ENCODE peak calls at places on chromosome 5, in five cellular contexts. Q is Panc1, L is A549, O is left lung, D is lung. R is an unnamed sample.

GRCh38 chr5:151686673-151687378 is at the start of gene SPARC:
- DNase-seq in O (peak; percentile 76), L (no peak), Q (no peak), D (peak; percentile 60), R (peak; percentile 87)

GRCh38 chr5:171907731-171908343 is 98.6 kb downstream of the FBXW11 start:
- DNase-seq in Q (peak; percentile 28), O (no peak), L (peak; percentile 64), D (peak; percentile 36), R (peak; percentile 24)

GRCh38 chr5:151005975-151006576 is 14.3 kb upstream of the GPX3 start:
- DNase-seq in Q (no peak), D (peak; percentile 66), O (no peak), L (no peak), R (peak; percentile 73)

GRCh38 chr5:73030995-73031394 is 75.2 kb downstream of the FCHO2 start:
- DNase-seq in O (no peak), D (no peak), L (peak; percentile 31), Q (no peak), R (peak; percentile 53)

GRCh38 chr5:81335946-81336345 is 34.6 kb downstream of the ZCCHC9 start:
- DNase-seq in L (no peak), Q (no peak), O (no peak), D (no peak), R (no peak)

GRCh38 chr5:154367101-154367500 is 78.7 kb upstream of the SAP30L start:
- DNase-seq in O (no peak), Q (no peak), L (no peak), D (no peak), R (no peak)

GRCh38 chr5:167871091-167871490 is 420.4 kb upstream of the WWC1 start:
- DNase-seq in O (no peak), L (no peak), D (no peak), Q (no peak), R (no peak)

GRCh38 chr5:109921735-109922395 is 232.1 kb downstream of the MAN2A1 start:
- DNase-seq in O (no peak), D (peak; percentile 61), Q (no peak), L (no peak), R (peak; percentile 91)

DNA sequence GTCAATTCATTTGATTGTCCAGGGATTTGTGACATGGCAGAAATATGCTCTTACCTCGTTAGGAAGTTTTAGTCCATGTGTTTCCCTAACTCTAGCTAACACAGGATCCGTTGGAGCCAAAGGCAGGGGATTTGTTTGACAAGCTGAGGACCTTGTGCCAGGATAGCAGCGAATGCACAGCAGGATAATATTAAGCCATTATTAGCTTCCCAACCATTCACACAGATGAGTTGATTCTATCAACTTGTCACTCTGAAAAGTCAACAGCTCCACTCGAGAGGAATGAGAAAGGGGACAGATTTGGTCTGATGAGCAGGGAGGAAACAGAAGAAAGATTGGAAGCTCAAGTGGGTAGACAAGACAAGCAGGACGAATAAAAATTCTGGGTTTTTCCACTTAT is 106.2 kb downstream of the FSTL4 start:
- DNase-seq in Q (no peak), L (no peak), D (no peak), O (no peak), R (no peak)
- H3K27ac ChIP-seq in Q (no peak overlapping the region), L (no peak overlapping the region), D (no peak overlapping the region), O (no peak overlapping the region), R (no peak overlapping the region)

GRCh38 chr5:55027589-55027988 is 3.5 kb downstream of the GZMK start:
- DNase-seq in D (no peak), Q (no peak), L (no peak), O (no peak), R (no peak)

GRCh38 chr5:55033568-55033967 is 9.5 kb downstream of the GZMK start:
- DNase-seq in L (no peak), D (no peak), O (no peak), Q (no peak), R (no peak)

GRCh38 chr5:55030676-55031445 is 6.8 kb downstream of the GZMK start:
- DNase-seq in D (no peak), L (no peak), Q (no peak), O (no peak), R (no peak)

GRCh38 chr5:55031492-55031891 is 7.4 kb downstream of the GZMK start:
- DNase-seq in O (no peak), L (no peak), D (no peak), Q (no peak), R (no peak)

GRCh38 chr5:55030220-55030619 is 6.2 kb downstream of the GZMK start:
- DNase-seq in D (no peak), L (no peak), Q (no peak), O (no peak), R (no peak)
- H3K27ac ChIP-seq in D (no peak overlapping the region), L (no peak overlapping the region), Q (no peak overlapping the region), O (no peak overlapping the region), R (no peak overlapping the region)

GRCh38 chr5:93585753-93586385 is 2.8 kb downstream of the NR2F1 start:
- DNase-seq in D (no peak), L (no peak), O (no peak), Q (no peak), R (no peak)

GRCh38 chr5:93585054-93585751 is 2.2 kb downstream of the NR2F1 start:
- DNase-seq in Q (no peak), L (peak; percentile 62), D (no peak), O (no peak), R (no peak)

GRCh38 chr5:93587919-93588585 is 5.0 kb downstream of the NR2F1 start:
- DNase-seq in L (no peak), D (no peak), Q (no peak), O (peak; percentile 61), R (no peak)

GRCh38 chr5:93588586-93589347 is 5.7 kb downstream of the NR2F1 start:
- DNase-seq in D (no peak), L (no peak), O (peak; percentile 58), Q (no peak), R (no peak)

GRCh38 chr5:93586948-93587918 is 4.2 kb downstream of the NR2F1 start:
- DNase-seq in O (peak; percentile 66), D (no peak), L (no peak), Q (no peak), R (no peak)
- H3K27ac ChIP-seq in O (peak overlapping the region; percentile 23), D (no peak overlapping the region), L (no peak overlapping the region), Q (peak overlapping the region; percentile 92), R (no peak overlapping the region)

GRCh38 chr5:143120460-143121134 is 282.9 kb downstream of the NR3C1 start:
- DNase-seq in D (no peak), Q (no peak), L (no peak), O (no peak), R (no peak)

GRCh38 chr5:143119881-143120341 is 283.6 kb downstream of the NR3C1 start:
- DNase-seq in D (no peak), L (no peak), O (no peak), Q (no peak), R (no peak)

GRCh38 chr5:143118222-143118621 is 285.3 kb downstream of the NR3C1 start:
- DNase-seq in Q (no peak), O (no peak), D (no peak), L (no peak), R (no peak)

GRCh38 chr5:143117821-143118220 is 285.7 kb downstream of the NR3C1 start:
- DNase-seq in Q (no peak), O (no peak), D (no peak), L (no peak), R (no peak)

DNA sequence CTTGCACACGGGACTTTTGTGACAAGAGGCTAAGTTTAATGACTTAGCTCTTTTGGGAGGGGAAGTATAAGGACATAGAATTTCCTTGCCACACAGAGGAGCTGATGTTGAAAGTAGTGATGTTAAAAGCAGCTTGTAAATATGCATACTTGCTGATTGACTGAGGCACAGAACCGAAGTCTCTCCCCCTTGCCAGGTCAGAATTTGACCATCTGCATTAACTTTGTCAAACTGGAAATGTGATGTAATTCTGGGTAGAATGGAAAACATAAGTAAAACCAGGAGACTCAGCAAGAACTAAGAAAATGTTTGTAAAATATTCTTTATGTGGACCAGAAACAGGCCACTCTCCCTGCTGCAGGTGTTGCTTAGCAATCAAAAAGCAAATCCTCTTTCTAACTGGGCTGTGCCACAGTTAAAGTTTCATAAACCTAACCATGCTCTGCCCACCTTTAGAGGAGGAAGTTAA is 284.2 kb downstream of the NR3C1 start:
- DNase-seq in D (no peak), L (no peak), O (no peak), Q (no peak), R (no peak)
- H3K27ac ChIP-seq in D (no peak overlapping the region), L (no peak overlapping the region), O (no peak overlapping the region), Q (no peak overlapping the region), R (no peak overlapping the region)

GRCh38 chr5:9523090-9523813 is 22.6 kb downstream of the SEMA5A start:
- DNase-seq in L (no peak), O (no peak), D (no peak), Q (no peak), R (no peak)
- H3K27ac ChIP-seq in L (no peak overlapping the region), O (no peak overlapping the region), D (no peak overlapping the region), Q (no peak overlapping the region), R (no peak overlapping the region)

GRCh38 chr5:178895615-178896571 is at the start of gene ZFP2:
- DNase-seq in L (peak; percentile 48), O (peak; percentile 87), D (peak; percentile 64), Q (no peak), R (peak; percentile 61)
- H3K27ac ChIP-seq in L (peak within 1 kb of the TSS; percentile 65), O (no peak within 1 kb of the TSS), D (peak within 1 kb of the TSS; percentile 70), Q (peak within 1 kb of the TSS; percentile 51), R (peak within 1 kb of the TSS; percentile 75)

DNA sequence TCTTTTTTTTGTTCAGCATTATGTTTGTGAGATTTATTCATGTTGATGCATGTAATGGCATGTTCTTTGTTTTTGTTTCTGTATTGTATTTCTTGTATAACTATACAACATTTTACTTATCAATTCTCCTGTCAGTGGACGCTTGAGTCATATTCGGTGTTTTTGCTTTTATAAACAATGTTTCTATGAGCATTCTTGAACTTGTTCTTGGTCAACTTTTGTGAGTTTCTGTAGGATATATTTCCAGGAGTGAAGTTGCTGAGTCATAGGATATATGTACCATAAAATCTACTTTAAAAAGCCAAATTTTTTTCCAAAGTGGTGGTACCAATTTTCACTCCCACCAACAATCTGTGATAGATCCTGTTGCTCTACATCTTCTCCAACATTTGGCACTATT is 104.8 kb downstream of the VCAN start:
- DNase-seq in O (no peak), L (no peak), Q (no peak), D (no peak), R (no peak)
- H3K27ac ChIP-seq in O (no peak overlapping the region), L (peak overlapping the region; percentile 65), Q (no peak overlapping the region), D (no peak overlapping the region), R (no peak overlapping the region)

R was measured in thyroid gland.